ENCODE peak calls at places on chromosomes 12 and 14, in nine cellular contexts. One of them, this sample, is unnamed.

GRCh38 chr14:104888489-104889373 is 23.7 kb downstream of the CEP170B start:
- DNase-seq in NCI-H2081: no peak
- DNase-seq in adrenal gland: peak
- DNase-seq in GM10248: no peak
- DNase-seq in GM19239: no peak
- DNase-seq in lower leg skin: peak
- DNase-seq in iris pigment epithelial cell: no peak
- DNase-seq in AG04450: no peak
- DNase-seq in choroid plexus epithelial cell: no peak
- DNase-seq in this sample: no peak

GRCh38 chr12:9636807-9637206 is 29.1 kb upstream of the KLRB1 start:
- DNase-seq in GM10248: no peak
- DNase-seq in lower leg skin: no peak
- DNase-seq in iris pigment epithelial cell: no peak
- DNase-seq in choroid plexus epithelial cell: no peak
- DNase-seq in adrenal gland: no peak
- DNase-seq in NCI-H2081: no peak
- DNase-seq in AG04450: no peak
- DNase-seq in GM19239: no peak
- DNase-seq in this sample: no peak

GRCh38 chr12:68591716-68592437 is 18.8 kb upstream of the RAP1B start:
- DNase-seq in adrenal gland: no peak
- DNase-seq in choroid plexus epithelial cell: no peak
- DNase-seq in lower leg skin: no peak
- DNase-seq in iris pigment epithelial cell: no peak
- DNase-seq in GM19239: no peak
- DNase-seq in AG04450: no peak
- DNase-seq in GM10248: peak
- DNase-seq in NCI-H2081: no peak
- DNase-seq in this sample: no peak

GRCh38 chr12:34400423-34400881 is 378.2 kb downstream of the ALG10 start:
- DNase-seq in iris pigment epithelial cell: no peak
- DNase-seq in choroid plexus epithelial cell: no peak
- DNase-seq in AG04450: no peak
- DNase-seq in NCI-H2081: no peak
- DNase-seq in GM19239: no peak
- DNase-seq in adrenal gland: no peak
- DNase-seq in lower leg skin: peak
- DNase-seq in GM10248: peak
- DNase-seq in this sample: no peak

GRCh38 chr12:77349703-77350102 is 284.3 kb upstream of the E2F7 start:
- DNase-seq in NCI-H2081: no peak
- DNase-seq in adrenal gland: no peak
- DNase-seq in iris pigment epithelial cell: no peak
- DNase-seq in GM19239: no peak
- DNase-seq in AG04450: no peak
- DNase-seq in GM10248: no peak
- DNase-seq in choroid plexus epithelial cell: no peak
- DNase-seq in lower leg skin: no peak
- DNase-seq in this sample: no peak

GRCh38 chr12:48002179-48002601 is 2.1 kb downstream of the COL2A1 start:
- DNase-seq in AG04450: no peak
- DNase-seq in choroid plexus epithelial cell: no peak
- DNase-seq in adrenal gland: no peak
- DNase-seq in iris pigment epithelial cell: no peak
- DNase-seq in NCI-H2081: peak
- DNase-seq in GM19239: no peak
- DNase-seq in lower leg skin: peak
- DNase-seq in GM10248: no peak
- DNase-seq in this sample: peak

GRCh38 chr12:11980133-11980532 is 90.6 kb upstream of the BCL2L14 start:
- DNase-seq in lower leg skin: no peak
- DNase-seq in adrenal gland: no peak
- DNase-seq in iris pigment epithelial cell: no peak
- DNase-seq in choroid plexus epithelial cell: no peak
- DNase-seq in AG04450: no peak
- DNase-seq in GM19239: no peak
- DNase-seq in NCI-H2081: no peak
- DNase-seq in GM10248: no peak
- DNase-seq in this sample: no peak

GRCh38 chr12:15933751-15934150 is 22.6 kb downstream of the DERA start:
- DNase-seq in NCI-H2081: no peak
- DNase-seq in GM19239: no peak
- DNase-seq in adrenal gland: no peak
- DNase-seq in GM10248: no peak
- DNase-seq in lower leg skin: no peak
- DNase-seq in AG04450: no peak
- DNase-seq in choroid plexus epithelial cell: no peak
- DNase-seq in iris pigment epithelial cell: no peak
- DNase-seq in this sample: no peak

GRCh38 chr12:51171884-51172514 is 936 bp downstream of the TFCP2 start:
- DNase-seq in GM19239: no peak
- DNase-seq in AG04450: no peak
- DNase-seq in iris pigment epithelial cell: peak
- DNase-seq in NCI-H2081: no peak
- DNase-seq in lower leg skin: no peak
- DNase-seq in GM10248: peak
- DNase-seq in choroid plexus epithelial cell: peak
- DNase-seq in adrenal gland: peak
- DNase-seq in this sample: no peak

GRCh38 chr14:54108481-54109471 is 152.2 kb upstream of the BMP4 start:
- DNase-seq in GM10248: no peak
- DNase-seq in GM19239: no peak
- DNase-seq in lower leg skin: no peak
- DNase-seq in adrenal gland: no peak
- DNase-seq in choroid plexus epithelial cell: peak
- DNase-seq in AG04450: peak
- DNase-seq in iris pigment epithelial cell: peak
- DNase-seq in NCI-H2081: no peak
- DNase-seq in this sample: no peak

GRCh38 chr12:6614513-6615177 is 7.5 kb upstream of the CHD4 start:
- DNase-seq in lower leg skin: no peak
- DNase-seq in GM10248: no peak
- DNase-seq in GM19239: no peak
- DNase-seq in adrenal gland: no peak
- DNase-seq in NCI-H2081: no peak
- DNase-seq in iris pigment epithelial cell: no peak
- DNase-seq in choroid plexus epithelial cell: no peak
- DNase-seq in AG04450: no peak
- DNase-seq in this sample: no peak

GRCh38 chr14:33834101-33834955 is 116.5 kb downstream of the EGLN3 start:
- DNase-seq in GM10248: no peak
- DNase-seq in iris pigment epithelial cell: no peak
- DNase-seq in NCI-H2081: no peak
- DNase-seq in lower leg skin: no peak
- DNase-seq in AG04450: no peak
- DNase-seq in GM19239: no peak
- DNase-seq in adrenal gland: no peak
- DNase-seq in choroid plexus epithelial cell: no peak
- DNase-seq in this sample: peak

GRCh38 chr14:89266754-89267153 is 150.3 kb downstream of the FOXN3 start:
- DNase-seq in iris pigment epithelial cell: peak
- DNase-seq in adrenal gland: no peak
- DNase-seq in choroid plexus epithelial cell: no peak
- DNase-seq in NCI-H2081: no peak
- DNase-seq in GM19239: no peak
- DNase-seq in lower leg skin: peak
- DNase-seq in AG04450: no peak
- DNase-seq in GM10248: no peak
- DNase-seq in this sample: no peak

GRCh38 chr14:61696753-61697318 is 1.5 kb downstream of the HIF1A start:
- DNase-seq in GM19239: no peak
- DNase-seq in GM10248: no peak
- DNase-seq in choroid plexus epithelial cell: peak
- DNase-seq in adrenal gland: no peak
- DNase-seq in AG04450: no peak
- DNase-seq in iris pigment epithelial cell: peak
- DNase-seq in NCI-H2081: no peak
- DNase-seq in lower leg skin: no peak
- DNase-seq in this sample: no peak

GRCh38 chr14:68458840-68459469 is 333.9 kb downstream of the ZFP36L1 start:
- DNase-seq in adrenal gland: peak
- DNase-seq in iris pigment epithelial cell: peak
- DNase-seq in lower leg skin: no peak
- DNase-seq in AG04450: no peak
- DNase-seq in GM10248: no peak
- DNase-seq in choroid plexus epithelial cell: peak
- DNase-seq in GM19239: no peak
- DNase-seq in NCI-H2081: no peak
- DNase-seq in this sample: no peak

GRCh38 chr12:52426034-52426433 is 8.1 kb downstream of the KRT75 start:
- DNase-seq in NCI-H2081: no peak
- DNase-seq in lower leg skin: no peak
- DNase-seq in adrenal gland: no peak
- DNase-seq in iris pigment epithelial cell: no peak
- DNase-seq in choroid plexus epithelial cell: no peak
- DNase-seq in GM19239: no peak
- DNase-seq in AG04450: no peak
- DNase-seq in GM10248: no peak
- DNase-seq in this sample: no peak

GRCh38 chr12:76777765-76778216 is 13.9 kb downstream of the ZDHHC17 start:
- DNase-seq in lower leg skin: no peak
- DNase-seq in iris pigment epithelial cell: no peak
- DNase-seq in adrenal gland: no peak
- DNase-seq in NCI-H2081: no peak
- DNase-seq in choroid plexus epithelial cell: no peak
- DNase-seq in AG04450: no peak
- DNase-seq in GM10248: peak
- DNase-seq in GM19239: peak
- DNase-seq in this sample: no peak

GRCh38 chr12:111812881-111813741 is 28.9 kb upstream of the MAPKAPK5 start:
- DNase-seq in iris pigment epithelial cell: peak
- DNase-seq in lower leg skin: peak
- DNase-seq in GM19239: peak
- DNase-seq in choroid plexus epithelial cell: peak
- DNase-seq in GM10248: peak
- DNase-seq in adrenal gland: peak
- DNase-seq in AG04450: peak
- DNase-seq in NCI-H2081: peak
- DNase-seq in this sample: no peak

GRCh38 chr12:49294086-49294803 is 702 bp upstream of the PRPH start:
- DNase-seq in iris pigment epithelial cell: no peak
- DNase-seq in GM19239: no peak
- DNase-seq in choroid plexus epithelial cell: no peak
- DNase-seq in NCI-H2081: no peak
- DNase-seq in AG04450: no peak
- DNase-seq in lower leg skin: no peak
- DNase-seq in GM10248: no peak
- DNase-seq in adrenal gland: no peak
- DNase-seq in this sample: no peak

GRCh38 chr14:100872241-100872640 is 31.3 kb downstream of the RTL1 start:
- DNase-seq in choroid plexus epithelial cell: peak
- DNase-seq in AG04450: no peak
- DNase-seq in iris pigment epithelial cell: peak
- DNase-seq in adrenal gland: peak
- DNase-seq in NCI-H2081: no peak
- DNase-seq in GM19239: no peak
- DNase-seq in GM10248: no peak
- DNase-seq in lower leg skin: peak
- DNase-seq in this sample: no peak

GRCh38 chr14:81625343-81625742 is 91.7 kb upstream of the SEL1L start:
- DNase-seq in adrenal gland: no peak
- DNase-seq in GM10248: peak
- DNase-seq in lower leg skin: no peak
- DNase-seq in AG04450: no peak
- DNase-seq in NCI-H2081: peak
- DNase-seq in iris pigment epithelial cell: peak
- DNase-seq in GM19239: no peak
- DNase-seq in choroid plexus epithelial cell: peak
- DNase-seq in this sample: peak

GRCh38 chr12:122227341-122227740 is 1.5 kb upstream of the DIABLO start:
- DNase-seq in iris pigment epithelial cell: no peak
- DNase-seq in GM10248: no peak
- DNase-seq in AG04450: no peak
- DNase-seq in choroid plexus epithelial cell: no peak
- DNase-seq in adrenal gland: no peak
- DNase-seq in NCI-H2081: peak
- DNase-seq in lower leg skin: no peak
- DNase-seq in GM19239: no peak
- DNase-seq in this sample: no peak

GRCh38 chr12:120903382-120903817 is 758 bp downstream of the SPPL3 start:
- DNase-seq in lower leg skin: peak
- DNase-seq in GM19239: peak
- DNase-seq in GM10248: peak
- DNase-seq in iris pigment epithelial cell: peak
- DNase-seq in NCI-H2081: peak
- DNase-seq in adrenal gland: peak
- DNase-seq in AG04450: no peak
- DNase-seq in choroid plexus epithelial cell: peak
- DNase-seq in this sample: no peak

GRCh38 chr12:56029666-56030293 is 8.9 kb downstream of the IKZF4 start:
- DNase-seq in adrenal gland: peak
- DNase-seq in choroid plexus epithelial cell: peak
- DNase-seq in AG04450: no peak
- DNase-seq in lower leg skin: no peak
- DNase-seq in NCI-H2081: peak
- DNase-seq in GM10248: peak
- DNase-seq in GM19239: peak
- DNase-seq in iris pigment epithelial cell: peak
- DNase-seq in this sample: no peak

GRCh38 chr12:122190842-122191668 is 8.1 kb downstream of the LRRC43 start:
- DNase-seq in lower leg skin: no peak
- DNase-seq in NCI-H2081: peak
- DNase-seq in GM19239: peak
- DNase-seq in iris pigment epithelial cell: peak
- DNase-seq in GM10248: peak
- DNase-seq in AG04450: peak
- DNase-seq in choroid plexus epithelial cell: peak
- DNase-seq in adrenal gland: peak
- DNase-seq in this sample: no peak

GRCh38 chr12:1531160-1531653 is 63.2 kb downstream of the FBXL14 start:
- DNase-seq in GM19239: peak
- DNase-seq in iris pigment epithelial cell: no peak
- DNase-seq in NCI-H2081: no peak
- DNase-seq in lower leg skin: peak
- DNase-seq in AG04450: no peak
- DNase-seq in choroid plexus epithelial cell: no peak
- DNase-seq in adrenal gland: no peak
- DNase-seq in GM10248: no peak
- DNase-seq in this sample: no peak

GRCh38 chr12:117047810-117048584 is 51.2 kb downstream of the TESC start:
- DNase-seq in GM19239: no peak
- DNase-seq in iris pigment epithelial cell: peak
- DNase-seq in adrenal gland: no peak
- DNase-seq in AG04450: peak
- DNase-seq in lower leg skin: no peak
- DNase-seq in choroid plexus epithelial cell: peak
- DNase-seq in GM10248: no peak
- DNase-seq in NCI-H2081: no peak
- DNase-seq in this sample: no peak

This sample was measured in NCI-H1048.